ENCODE peak calls at places on chromosomes 12 and 14, in four cellular contexts. T is fibroblast of mammary gland, Y is upper lobe of right lung, E is AG10803. D is an unnamed sample.

GRCh38 chr14:24848427-24848826 is 201.5 kb downstream of the STXBP6 start:
- DNase-seq in T (peak), Y (no peak), E (peak), D (no peak)

GRCh38 chr12:99959549-99960170 is 25.1 kb downstream of the ANKS1B start:
- DNase-seq in T (peak), Y (no peak), E (peak), D (no peak)

GRCh38 chr12:115341442-115341841 is 657.5 kb upstream of the TBX3 start:
- DNase-seq in T (peak), Y (no peak), E (peak), D (peak)

GRCh38 chr12:24931666-24932405 is 17.1 kb downstream of the BCAT1 start:
- DNase-seq in T (no peak), Y (no peak), E (no peak), D (no peak)

GRCh38 chr14:47194051-47194450 is 481.4 kb downstream of the MDGA2 start:
- DNase-seq in T (peak), Y (no peak), E (no peak), D (no peak)

GRCh38 chr12:84305144-84305543 is 607.5 kb downstream of the SLC6A15 start:
- DNase-seq in T (no peak), Y (no peak), E (no peak), D (no peak)

GRCh38 chr14:104228221-104228620 is 89.8 kb downstream of the KIF26A start:
- DNase-seq in T (no peak), Y (peak), E (no peak), D (no peak)

GRCh38 chr14:35223927-35224326 is 68.3 kb upstream of the PSMA6 start:
- DNase-seq in T (no peak), Y (no peak), E (no peak), D (no peak)

GRCh38 chr14:92517761-92518160 is 4.2 kb downstream of the RIN3 start:
- DNase-seq in T (no peak), Y (no peak), E (no peak), D (no peak)

GRCh38 chr12:104737113-104737512 is 221.0 kb downstream of the SLC41A2 start:
- DNase-seq in T (no peak), Y (no peak), E (no peak), D (no peak)

GRCh38 chr12:118183711-118184110 is 47.8 kb downstream of the PEBP1 start:
- DNase-seq in T (peak), Y (no peak), E (peak), D (no peak)

GRCh38 chr14:77322209-77322902 is 1.5 kb downstream of the GSTZ1 start:
- DNase-seq in T (no peak), Y (no peak), E (no peak), D (no peak)

GRCh38 chr14:79376557-79376956 is 834.7 kb downstream of the DIO2 start:
- DNase-seq in T (no peak), Y (no peak), E (no peak), D (no peak)

GRCh38 chr14:64444140-64444539 is 21.2 kb upstream of the AKAP5 start:
- DNase-seq in T (no peak), Y (no peak), E (no peak), D (no peak)

GRCh38 chr12:124732275-124733075 is 131.2 kb downstream of the SCARB1 start:
- DNase-seq in T (no peak), Y (no peak), E (peak), D (no peak)

GRCh38 chr12:80556566-80556965 is 112.5 kb downstream of the PTPRQ start:
- DNase-seq in T (no peak), Y (no peak), E (no peak), D (no peak)

GRCh38 chr12:63151898-63152700 is 1.1 kb upstream of the AVPR1A start:
- DNase-seq in T (peak), Y (no peak), E (peak), D (no peak)

GRCh38 chr12:124833693-124834122 is 30.0 kb downstream of the SCARB1 start:
- DNase-seq in T (no peak), Y (no peak), E (no peak), D (no peak)

GRCh38 chr12:38886064-38886463 is 19.3 kb downstream of the CPNE8 start:
- DNase-seq in T (peak), Y (no peak), E (peak), D (peak)

GRCh38 chr12:12779529-12779928 is 5.9 kb upstream of the APOLD1 start:
- DNase-seq in T (peak), Y (no peak), E (peak), D (no peak)

GRCh38 chr12:52601671-52602070 is 408 bp upstream of the KRT72 start:
- DNase-seq in T (no peak), Y (peak), E (no peak), D (no peak)

GRCh38 chr14:89910706-89911017 is 43.9 kb downstream of the EFCAB11 start:
- DNase-seq in T (no peak), Y (no peak), E (no peak), D (no peak)

GRCh38 chr14:50312734-50313054 is 570 bp downstream of the DMAC2L start:
- DNase-seq in T (peak), Y (no peak), E (no peak), D (no peak)

GRCh38 chr12:50192908-50193307 is 25.7 kb upstream of the CERS5 start:
- DNase-seq in T (peak), Y (no peak), E (peak), D (no peak)

GRCh38 chr14:85300119-85300518 is 229.8 kb upstream of the FLRT2 start:
- DNase-seq in T (no peak), Y (no peak), E (no peak), D (no peak)

GRCh38 chr12:124734224-124734788 is 129.4 kb downstream of the SCARB1 start:
- DNase-seq in T (no peak), Y (peak), E (no peak), D (no peak)

GRCh38 chr14:93705513-93706156 is 82.7 kb downstream of the PRIMA1 start:
- DNase-seq in T (no peak), Y (no peak), E (no peak), D (no peak)

GRCh38 chr12:110794623-110795280 is 52.0 kb upstream of the CCDC63 start:
- DNase-seq in T (peak), Y (no peak), E (peak), D (no peak)

GRCh38 chr14:74616507-74616906 is 4.5 kb upstream of the LTBP2 start:
- DNase-seq in T (peak), Y (no peak), E (peak), D (no peak)

GRCh38 chr14:32202468-32202865 is 602 bp downstream of the RNU6-8 start:
- DNase-seq in T (peak), Y (no peak), E (no peak), D (no peak)

GRCh38 chr12:104694161-104694560 is 237.4 kb downstream of the CHST11 start:
- DNase-seq in T (no peak), Y (no peak), E (peak), D (no peak)

GRCh38 chr12:119659289-119659897 is 8.5 kb upstream of the PRKAB1 start:
- DNase-seq in T (peak), Y (no peak), E (no peak), D (no peak)

DNA sequence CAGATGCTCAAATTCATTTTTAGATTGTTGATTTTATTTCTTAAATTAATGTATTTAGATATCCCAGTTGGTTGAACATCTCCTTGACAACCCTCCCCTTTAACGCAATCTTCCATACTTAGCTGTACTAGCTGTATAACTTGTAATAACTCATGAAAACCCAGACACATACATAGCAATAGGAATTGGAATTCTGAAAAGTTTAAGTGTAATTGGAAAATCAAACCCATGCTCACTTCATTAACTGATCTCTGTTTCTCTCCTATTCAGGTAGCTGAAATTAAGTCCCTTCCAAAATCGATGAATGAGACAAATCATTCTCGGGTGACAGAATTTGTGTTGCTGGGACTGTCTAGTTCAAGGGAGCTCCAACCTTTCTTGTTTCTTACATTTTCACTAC is at the start of gene OR4K15:
- DNase-seq in T (no peak), Y (no peak), E (no peak), D (no peak)
- H3K4me3 ChIP-seq in T (no peak), Y (no peak), E (no peak), D (no peak)

GRCh38 chr12:67853204-67853603 is 136.0 kb upstream of the IFNG-AS1 start:
- DNase-seq in T (peak), Y (no peak), E (peak), D (no peak)
- H3K4me3 ChIP-seq in T (no peak), Y (no peak), E (peak), D (no peak)

GRCh38 chr14:102360388-102360787 is 2.3 kb downstream of the CINP start:
- DNase-seq in T (no peak), Y (no peak), E (no peak), D (no peak)

GRCh38 chr14:102362084-102362483 is 606 bp downstream of the CINP start:
- DNase-seq in T (peak), Y (no peak), E (peak), D (no peak)

GRCh38 chr14:102363182-102363952 is 626 bp downstream of the TECPR2 start:
- DNase-seq in T (peak), Y (no peak), E (peak), D (peak)

DNA sequence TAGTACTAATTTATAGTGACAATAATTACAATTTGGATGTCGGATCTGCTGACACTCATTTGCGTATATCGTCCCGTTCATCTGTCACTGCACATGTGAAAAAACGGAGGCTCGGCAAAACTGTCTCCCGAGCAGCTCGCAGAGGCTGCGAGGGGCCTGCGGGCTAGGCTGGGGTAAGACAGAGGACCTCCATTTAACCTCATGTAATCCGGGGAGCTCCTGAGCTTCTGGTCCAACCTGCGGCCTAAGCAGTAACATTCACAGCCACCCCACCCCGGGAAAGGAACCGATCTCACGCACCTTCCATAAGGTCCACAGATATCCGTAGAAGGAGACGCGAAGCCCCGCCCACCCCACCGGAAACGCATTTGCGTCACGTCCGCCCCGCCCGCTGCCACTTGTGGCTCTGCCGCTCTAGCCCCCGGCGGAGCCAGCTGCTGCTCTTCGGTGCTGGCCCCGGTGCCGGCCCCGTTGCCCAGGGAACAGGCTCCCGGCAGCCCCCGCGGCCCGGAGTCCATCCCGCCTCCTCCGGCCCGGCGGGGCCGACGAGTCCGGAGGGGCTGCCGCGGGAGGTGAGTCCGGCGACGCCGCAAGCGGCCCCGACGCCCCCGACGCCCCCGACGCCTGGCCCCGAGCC is at the start of the genes CINP and TECPR2:
- DNase-seq in T (peak), Y (peak), E (peak), D (peak)
- H3K4me3 ChIP-seq in T (peak), Y (peak), E (peak), D (peak)

GRCh38 chr14:68655961-68656360 is 136.9 kb downstream of the ZFP36L1 start:
- DNase-seq in T (no peak), Y (no peak), E (no peak), D (no peak)
- H3K4me3 ChIP-seq in T (no peak), Y (no peak), E (no peak), D (no peak)

GRCh38 chr14:102824832-102825231 is 47.6 kb downstream of the TRAF3 start:
- DNase-seq in T (peak), Y (no peak), E (peak), D (no peak)
- H3K4me3 ChIP-seq in T (no peak), Y (no peak), E (no peak), D (no peak)

GRCh38 chr12:21499765-21500164 is 1.7 kb downstream of the RECQL start:
- DNase-seq in T (no peak), Y (no peak), E (no peak), D (no peak)
- H3K4me3 ChIP-seq in T (peak), Y (no peak), E (no peak), D (peak)

DNA sequence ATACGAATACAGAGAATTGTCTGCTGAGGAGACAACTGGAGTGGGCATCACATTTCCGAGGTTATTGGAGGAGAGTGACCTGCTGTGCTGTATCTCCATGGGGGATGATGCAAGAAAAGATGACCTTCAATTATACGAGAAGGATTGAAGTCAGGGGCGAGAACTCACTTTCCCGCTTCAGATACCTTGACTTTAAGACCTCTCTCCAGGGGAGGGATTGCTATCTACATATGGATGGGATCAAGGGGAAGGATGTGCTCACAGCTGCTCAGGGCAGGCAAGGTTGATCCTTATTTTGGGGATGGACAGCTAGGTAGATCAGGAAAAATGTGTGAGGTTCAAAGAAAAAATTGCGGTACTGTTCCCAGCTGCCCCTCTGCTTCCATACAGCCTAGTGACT is 24.4 kb downstream of the NEUROD4 start:
- DNase-seq in T (no peak), Y (no peak), E (no peak), D (no peak)
- H3K4me3 ChIP-seq in T (no peak), Y (no peak), E (no peak), D (no peak)

GRCh38 chr14:100547633-100548294 is 39.5 kb downstream of the BEGAIN start:
- DNase-seq in T (no peak), Y (peak), E (peak), D (no peak)
- H3K4me3 ChIP-seq in T (no peak), Y (peak), E (no peak), D (no peak)

GRCh38 chr14:33952541-33952940 is 1.7 kb upstream of the EGLN3 start:
- DNase-seq in T (no peak), Y (no peak), E (no peak), D (no peak)

GRCh38 chr14:33949051-33950037 is 1.5 kb downstream of the EGLN3 start:
- DNase-seq in T (no peak), Y (no peak), E (no peak), D (no peak)

GRCh38 chr14:33950320-33951182 is at the start of gene EGLN3:
- DNase-seq in T (peak), Y (peak), E (peak), D (no peak)

GRCh38 chr14:33954016-33954598 is 3.2 kb upstream of the EGLN3 start:
- DNase-seq in T (no peak), Y (no peak), E (no peak), D (no peak)

DNA sequence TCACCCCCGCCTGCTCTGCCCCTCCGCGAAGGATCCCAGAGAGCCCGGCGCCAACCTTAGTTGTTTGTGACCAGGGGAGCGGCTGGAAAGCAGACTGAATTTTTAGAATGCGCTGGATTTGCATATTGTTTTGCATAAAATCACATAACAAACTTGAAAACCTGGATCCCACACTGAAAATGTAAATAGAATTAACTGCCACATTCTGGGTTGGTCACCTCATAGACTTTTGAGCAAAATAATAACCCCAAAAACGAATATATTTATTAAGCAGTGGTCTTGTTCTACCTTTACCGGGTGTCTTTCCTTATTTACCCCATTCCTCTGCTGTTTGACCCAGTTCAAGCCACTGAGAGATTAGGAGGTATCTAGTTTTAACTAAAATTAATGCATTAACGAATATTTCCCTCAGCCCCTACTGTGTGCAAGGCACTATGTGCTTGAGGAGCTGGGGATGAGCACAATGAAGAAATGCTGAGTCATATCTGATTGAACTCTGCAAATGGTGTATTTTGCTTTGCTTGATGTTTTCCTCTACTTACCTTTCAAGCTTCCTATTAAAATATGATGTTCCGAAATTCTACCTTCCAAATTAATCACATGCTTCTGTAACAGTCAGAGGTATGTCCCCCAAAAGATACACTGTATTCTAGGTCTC is 438 bp upstream of the EGLN3 start:
- DNase-seq in T (no peak), Y (no peak), E (no peak), D (peak)
- H3K4me3 ChIP-seq in T (peak), Y (peak), E (peak), D (peak)

D was measured in thoracic aorta.